ENCODE peak calls at places on chromosomes 5 and 9, in seven cellular contexts. G is neuronal stem cell, C is H9, S is H1, R is IMR-90, N is mesenchymal stem cell, E is mesendoderm. O is an unnamed sample.

GRCh38 chr9:13915591-13916301 is 398.2 kb downstream of the NFIB start:
- DNase-seq in G (no peak), C (no peak), S (no peak), R (peak; percentile 35), N (peak; percentile 26), E (no peak), O (peak; percentile 88)

GRCh38 chr5:146947181-146947941 is 68.8 kb upstream of the PPP2R2B start:
- DNase-seq in G (peak; percentile 20), C (no peak), S (no peak), R (peak; percentile 4), N (peak; percentile 8), E (peak; percentile 47), O (no peak)

GRCh38 chr5:153959134-153959957 is 79.4 kb downstream of the FAM114A2 start:
- DNase-seq in G (peak; percentile 63), C (peak; percentile 82), S (peak; percentile 61), R (peak; percentile 45), N (peak; percentile 46), E (peak; percentile 98), O (peak; percentile 21)

GRCh38 chr5:84239509-84239908 is 145.2 kb downstream of the EDIL3 start:
- DNase-seq in G (no peak), C (no peak), S (no peak), R (peak; percentile 70), N (peak; percentile 58), E (peak; percentile 76), O (peak; percentile 38)

GRCh38 chr9:2263665-2264064 is 248.5 kb downstream of the SMARCA2 start:
- DNase-seq in G (no peak), C (no peak), S (no peak), R (no peak), N (no peak), E (no peak), O (no peak)

GRCh38 chr5:36073595-36074216 is 7.0 kb upstream of the UGT3A2 start:
- DNase-seq in G (no peak), C (peak; percentile 71), S (peak; percentile 51), R (no peak), N (peak; percentile 2), E (peak; percentile 86), O (no peak)

GRCh38 chr9:74742792-74743389 is 144.8 kb downstream of the TRPM6 start:
- DNase-seq in G (peak; percentile 38), C (peak; percentile 31), S (no peak), R (peak; percentile 24), N (peak; percentile 30), E (peak; percentile 36), O (peak; percentile 65)

GRCh38 chr5:169795311-169795710 is 158.2 kb downstream of the DOCK2 start:
- DNase-seq in G (no peak), C (no peak), S (no peak), R (no peak), N (no peak), E (no peak), O (no peak)

GRCh38 chr9:124629600-124629999 is 122.4 kb upstream of the NR5A1 start:
- DNase-seq in G (no peak), C (no peak), S (no peak), R (peak; percentile 76), N (no peak), E (no peak), O (no peak)

GRCh38 chr9:108815156-108815555 is 40.6 kb downstream of the ACTL7B start:
- DNase-seq in G (no peak), C (peak; percentile 29), S (no peak), R (no peak), N (no peak), E (peak; percentile 74), O (no peak)

GRCh38 chr9:22455181-22455580 is 8.6 kb downstream of the DMRTA1 start:
- DNase-seq in G (no peak), C (no peak), S (no peak), R (no peak), N (no peak), E (no peak), O (no peak)

GRCh38 chr9:130311019-130311773 is 45.6 kb downstream of the HMCN2 start:
- DNase-seq in G (no peak), C (no peak), S (no peak), R (no peak), N (no peak), E (no peak), O (no peak)

GRCh38 chr9:135612437-135612836 is 26.9 kb downstream of the GLT6D1 start:
- DNase-seq in G (no peak), C (no peak), S (no peak), R (no peak), N (no peak), E (no peak), O (no peak)

GRCh38 chr9:135611875-135612209 is 27.5 kb downstream of the GLT6D1 start:
- DNase-seq in G (no peak), C (no peak), S (no peak), R (no peak), N (no peak), E (no peak), O (no peak)

GRCh38 chr9:135610290-135611141 is 28.8 kb downstream of the GLT6D1 start:
- DNase-seq in G (no peak), C (no peak), S (no peak), R (no peak), N (no peak), E (no peak), O (no peak)

GRCh38 chr9:135609366-135609955 is 29.9 kb downstream of the GLT6D1 start:
- DNase-seq in G (no peak), C (no peak), S (no peak), R (no peak), N (no peak), E (no peak), O (no peak)

DNA sequence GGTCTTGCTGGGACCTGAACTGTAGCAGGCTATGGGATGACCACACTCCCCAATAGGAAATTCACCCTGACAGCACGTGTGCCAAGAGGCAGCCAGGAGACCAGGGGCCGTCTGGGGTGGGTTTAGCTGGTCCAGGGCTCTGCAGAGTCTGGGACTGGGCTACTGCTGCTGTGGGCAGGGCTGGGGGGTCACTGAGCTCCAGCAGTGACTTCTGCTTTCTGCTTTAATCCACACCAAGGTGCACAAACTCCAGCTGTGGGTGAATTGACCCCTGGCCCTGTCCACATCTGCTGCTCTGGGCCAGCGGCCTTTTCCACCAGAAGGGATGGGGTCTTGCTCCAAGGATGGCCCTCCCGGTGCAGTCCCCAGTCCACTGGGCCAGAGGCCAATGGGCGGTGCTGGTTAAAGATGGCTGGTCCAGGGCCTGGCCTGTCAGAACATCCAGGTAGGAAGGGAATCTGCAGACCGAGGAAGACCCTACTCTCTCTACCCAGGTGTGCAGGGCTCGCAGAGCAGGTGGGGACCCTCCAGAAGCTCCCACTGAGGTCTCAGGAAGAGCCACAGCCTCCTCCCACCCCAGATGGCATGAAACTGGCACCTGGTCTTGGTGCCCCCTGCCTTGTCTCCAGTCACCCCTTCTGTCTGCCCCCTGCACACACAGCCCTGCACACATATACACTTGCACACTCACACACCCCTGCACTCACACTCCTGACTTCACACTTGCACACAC is 28.0 kb downstream of the GLT6D1 start:
- DNase-seq in G (no peak), C (peak; percentile 10), S (no peak), R (no peak), N (no peak), E (no peak), O (no peak)
- H4K8ac ChIP-seq in G (no peak overlapping the region), C (no peak overlapping the region), S (no peak overlapping the region), R (no peak overlapping the region), N (no peak overlapping the region), E (no peak overlapping the region), O (no peak overlapping the region)

DNA sequence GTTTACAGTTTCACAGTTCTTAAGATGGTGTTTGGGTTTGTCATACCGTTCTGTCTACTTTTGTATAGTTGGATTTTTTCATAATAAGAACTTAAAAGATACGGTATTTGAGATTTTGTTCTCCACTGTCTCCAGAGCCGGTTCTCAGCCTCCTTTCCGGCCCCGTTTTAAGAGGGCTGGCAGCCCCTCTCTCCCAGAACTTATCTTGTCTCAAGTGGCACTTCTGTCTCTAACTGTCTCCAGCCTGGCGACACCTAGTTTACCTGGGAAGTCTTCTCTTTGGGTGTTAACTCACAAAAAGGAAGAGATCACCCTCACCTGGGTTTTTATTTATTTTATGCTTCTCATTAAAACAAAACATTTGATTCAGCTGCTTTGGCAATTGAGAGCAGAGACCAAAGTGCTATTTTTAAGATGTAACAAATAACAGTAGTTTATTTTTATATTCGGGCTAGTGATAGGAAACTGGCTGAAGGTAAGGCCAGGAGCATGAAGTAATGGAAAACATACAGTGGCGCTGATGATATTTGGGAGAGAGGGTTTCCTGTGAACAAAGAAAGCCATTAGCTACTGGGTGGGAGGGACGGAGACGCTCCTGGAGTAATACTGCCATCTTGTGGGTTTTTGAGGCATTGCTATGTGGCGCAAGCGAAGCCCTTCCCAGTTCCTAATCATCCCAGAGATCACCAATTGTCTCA is 48.3 kb downstream of the ACER2 start:
- DNase-seq in G (peak; percentile 76), C (peak; percentile 79), S (peak; percentile 87), R (peak; percentile 75), N (peak; percentile 77), E (peak; percentile 87), O (peak; percentile 65)
- H3K4ac ChIP-seq in G (no peak overlapping the region), C (no peak overlapping the region), S (no peak overlapping the region), R (peak overlapping the region; percentile 19), N (peak overlapping the region; percentile 54), E (no peak overlapping the region), O (no peak overlapping the region)

GRCh38 chr5:34927785-34928184 is 1.6 kb upstream of the DNAJC21 start:
- DNase-seq in G (no peak), C (peak; percentile 34), S (no peak), R (no peak), N (no peak), E (peak; percentile 16), O (no peak)
- H2BK120ac ChIP-seq in G (no peak overlapping the region), C (no peak overlapping the region), S (no peak overlapping the region), R (no peak overlapping the region), N (no peak overlapping the region), E (no peak overlapping the region), O (no peak overlapping the region)

GRCh38 chr9:122777935-122778671 is 10.6 kb upstream of the OR5C1 start:
- DNase-seq in G (no peak), C (no peak), S (no peak), R (peak; percentile 79), N (peak; percentile 81), E (no peak), O (peak; percentile 96)

GRCh38 chr9:122777052-122777451 is 11.7 kb upstream of the OR5C1 start:
- DNase-seq in G (no peak), C (no peak), S (no peak), R (no peak), N (no peak), E (no peak), O (peak; percentile 25)

GRCh38 chr9:122780026-122780425 is 8.7 kb upstream of the OR5C1 start:
- DNase-seq in G (no peak), C (no peak), S (no peak), R (no peak), N (no peak), E (no peak), O (peak; percentile 96)

GRCh38 chr9:122781671-122782070 is 7.1 kb upstream of the OR5C1 start:
- DNase-seq in G (no peak), C (no peak), S (no peak), R (no peak), N (no peak), E (no peak), O (peak; percentile 75)

DNA sequence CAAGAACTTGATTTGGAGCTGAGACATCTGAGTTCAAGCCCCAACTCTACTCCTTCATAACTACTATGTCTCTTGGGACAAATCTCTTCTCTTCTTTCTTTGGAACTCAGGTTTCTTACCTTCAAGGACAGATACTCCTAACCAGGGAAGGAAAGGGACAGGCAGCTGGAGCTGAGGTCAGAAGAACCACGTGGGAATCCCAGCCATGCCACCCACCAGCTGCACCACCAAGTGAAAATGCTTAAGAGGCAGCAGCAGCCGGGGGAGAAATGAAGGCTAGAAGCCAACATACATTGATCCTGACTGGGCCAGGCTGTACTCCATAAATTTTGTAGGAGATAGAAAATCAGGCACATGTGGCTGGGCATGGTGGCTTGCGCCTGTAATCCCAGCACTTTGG is 9.6 kb upstream of the OR5C1 start:
- DNase-seq in G (no peak), C (no peak), S (no peak), R (no peak), N (no peak), E (no peak), O (no peak)
- H4K8ac ChIP-seq in G (no peak overlapping the region), C (no peak overlapping the region), S (no peak overlapping the region), R (peak overlapping the region; percentile 79), N (no peak overlapping the region), E (no peak overlapping the region), O (no peak overlapping the region)